ENCODE peak calls at places on chromosome 3, in nine cellular contexts. X, U, Q, L, N, C, T, O and V are unnamed samples.

GRCh38 chr3:54999159-54999558 is 71.3 kb upstream of the LRTM1 start:
- DNase-seq in X (no peak), U (no peak), Q (no peak), L (no peak), N (peak), C (peak), T (peak), O (no peak), V (peak)

GRCh38 chr3:111315911-111316310 is 226.1 kb upstream of the CD96 start:
- DNase-seq in X (no peak), U (no peak), Q (no peak), L (no peak), N (no peak), C (no peak), T (peak), O (no peak), V (peak)

GRCh38 chr3:113626513-113627371 is 69.7 kb downstream of the USF3 start:
- DNase-seq in X (no peak), U (peak), Q (peak), L (no peak), N (peak), C (peak), T (peak), O (no peak), V (peak)

GRCh38 chr3:4656059-4656458 is 162.9 kb downstream of the ITPR1 start:
- DNase-seq in X (no peak), U (peak), Q (peak), L (peak), N (peak), C (peak), T (peak), O (peak), V (peak)

GRCh38 chr3:156304406-156304805 is 184.0 kb downstream of the KCNAB1 start:
- DNase-seq in X (no peak), U (no peak), Q (no peak), L (no peak), N (no peak), C (no peak), T (peak), O (no peak), V (peak)

GRCh38 chr3:49175530-49175929 is 4.1 kb downstream of the KLHDC8B start:
- DNase-seq in X (no peak), U (no peak), Q (no peak), L (no peak), N (no peak), C (no peak), T (no peak), O (no peak), V (no peak)

GRCh38 chr3:186966406-186966805 is 36.1 kb downstream of the ST6GAL1 start:
- DNase-seq in X (no peak), U (no peak), Q (no peak), L (peak), N (no peak), C (no peak), T (no peak), O (no peak), V (no peak)

GRCh38 chr3:44883999-44884431 is 9.6 kb downstream of the TGM4 start:
- DNase-seq in X (no peak), U (peak), Q (no peak), L (no peak), N (no peak), C (peak), T (peak), O (no peak), V (peak)

GRCh38 chr3:53624467-53624866 is 130.1 kb downstream of the CACNA1D start:
- DNase-seq in X (no peak), U (no peak), Q (no peak), L (no peak), N (no peak), C (no peak), T (no peak), O (no peak), V (no peak)

GRCh38 chr3:136343873-136344281 is 93.7 kb downstream of the PCCB start:
- DNase-seq in X (no peak), U (no peak), Q (peak), L (peak), N (no peak), C (no peak), T (peak), O (peak), V (peak)

GRCh38 chr3:138696661-138697370 is 88.2 kb downstream of the FAIM start:
- DNase-seq in X (no peak), U (no peak), Q (no peak), L (no peak), N (no peak), C (no peak), T (no peak), O (no peak), V (no peak)

GRCh38 chr3:31466016-31466415 is 66.7 kb upstream of the STT3B start:
- DNase-seq in X (no peak), U (no peak), Q (no peak), L (no peak), N (no peak), C (no peak), T (no peak), O (no peak), V (peak)

GRCh38 chr3:126160243-126161210 is 19.9 kb downstream of the ALDH1L1 start:
- DNase-seq in X (no peak), U (no peak), Q (no peak), L (no peak), N (no peak), C (no peak), T (no peak), O (no peak), V (no peak)

GRCh38 chr3:9028134-9028533 is 64.9 kb upstream of the RAD18 start:
- DNase-seq in X (no peak), U (no peak), Q (peak), L (peak), N (no peak), C (no peak), T (peak), O (peak), V (peak)

GRCh38 chr3:64329037-64329436 is 103.8 kb upstream of the PRICKLE2 start:
- DNase-seq in X (no peak), U (no peak), Q (no peak), L (no peak), N (no peak), C (peak), T (no peak), O (no peak), V (no peak)
- TF ChIP-seq CTCF in X (no peak), U (no peak), Q (no peak), L (no peak), N (peak), C (peak), T (no peak), O (no peak), V (peak)

DNA sequence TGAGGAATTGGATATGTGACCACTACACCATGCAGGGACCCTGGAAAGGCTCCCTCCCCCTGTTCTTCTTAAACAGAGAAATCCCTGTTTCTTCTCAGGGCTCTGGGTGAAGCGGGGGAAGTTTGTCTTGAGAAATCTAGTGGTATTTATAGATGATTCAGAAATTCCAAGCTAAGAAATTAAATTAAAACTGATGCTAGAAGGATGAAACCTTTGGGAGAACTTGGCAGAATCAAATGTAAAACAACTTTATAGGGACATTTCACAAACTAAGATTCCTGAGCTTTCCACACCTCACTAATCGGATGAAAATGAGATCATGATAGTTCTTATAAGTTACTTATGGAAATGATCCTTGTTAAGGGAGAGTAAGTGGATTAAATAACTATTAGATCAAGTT is 54.2 kb downstream of the FBXL2 start:
- DNase-seq in X (no peak), U (no peak), Q (no peak), L (no peak), N (no peak), C (no peak), T (peak), O (no peak), V (no peak)
- TF ChIP-seq CTCF in X (no peak), U (no peak), Q (no peak), L (no peak), N (no peak), C (no peak), T (no peak), O (no peak), V (no peak)

GRCh38 chr3:57755368-57756021 is 614 bp upstream of the SLMAP start:
- DNase-seq in X (peak), U (peak), Q (peak), L (no peak), N (peak), C (no peak), T (peak), O (no peak), V (no peak)
- TF ChIP-seq CTCF in X (no peak), U (peak), Q (peak), L (no peak), N (peak), C (peak), T (no peak), O (no peak), V (no peak)

DNA sequence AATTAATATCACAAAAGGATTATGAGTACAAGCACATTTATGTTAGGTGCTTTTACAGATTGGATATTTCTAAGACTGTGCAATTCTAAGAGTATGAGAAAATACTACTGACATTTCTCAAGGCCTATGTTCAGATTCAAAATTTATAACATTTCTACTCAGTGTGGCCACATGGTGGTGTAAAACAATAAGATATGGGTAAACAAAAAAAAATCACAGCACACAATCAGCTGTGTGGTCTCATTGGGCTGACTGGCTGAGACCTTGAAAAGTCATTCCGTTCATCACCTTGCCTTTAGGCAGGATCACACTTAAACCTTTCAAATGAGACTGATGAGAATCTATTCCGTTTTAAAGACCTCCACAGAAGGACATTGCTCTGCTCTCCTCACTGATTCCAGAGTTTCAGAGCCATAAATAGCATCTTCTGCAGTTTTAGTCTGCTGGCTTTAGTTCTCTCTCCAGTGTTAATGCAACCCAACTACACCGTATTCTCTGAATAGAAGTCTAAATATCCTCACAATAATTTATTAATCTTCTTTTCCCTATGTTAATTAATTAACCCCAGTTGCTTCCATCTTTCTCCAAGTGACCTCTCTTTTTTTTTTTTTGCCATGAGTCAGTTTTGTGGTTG is 158.2 kb downstream of the SPATA16 start:
- DNase-seq in X (no peak), U (peak), Q (no peak), L (no peak), N (no peak), C (no peak), T (no peak), O (no peak), V (no peak)
- TF ChIP-seq CTCF in X (no peak), U (peak), Q (no peak), L (no peak), N (peak), C (peak), T (no peak), O (peak), V (no peak)

GRCh38 chr3:58629629-58630028 is 36.9 kb downstream of the FAM3D start:
- DNase-seq in X (no peak), U (no peak), Q (no peak), L (no peak), N (no peak), C (no peak), T (no peak), O (no peak), V (no peak)

GRCh38 chr3:58627941-58628340 is 38.6 kb downstream of the FAM3D start:
- DNase-seq in X (no peak), U (no peak), Q (no peak), L (no peak), N (no peak), C (no peak), T (no peak), O (no peak), V (no peak)

GRCh38 chr3:58627580-58627894 is 39.0 kb downstream of the FAM3D start:
- DNase-seq in X (no peak), U (no peak), Q (no peak), L (no peak), N (no peak), C (no peak), T (no peak), O (no peak), V (no peak)

GRCh38 chr3:58630081-58630709 is 36.4 kb downstream of the FAM3D start:
- DNase-seq in X (peak), U (peak), Q (peak), L (no peak), N (peak), C (peak), T (peak), O (peak), V (peak)

DNA sequence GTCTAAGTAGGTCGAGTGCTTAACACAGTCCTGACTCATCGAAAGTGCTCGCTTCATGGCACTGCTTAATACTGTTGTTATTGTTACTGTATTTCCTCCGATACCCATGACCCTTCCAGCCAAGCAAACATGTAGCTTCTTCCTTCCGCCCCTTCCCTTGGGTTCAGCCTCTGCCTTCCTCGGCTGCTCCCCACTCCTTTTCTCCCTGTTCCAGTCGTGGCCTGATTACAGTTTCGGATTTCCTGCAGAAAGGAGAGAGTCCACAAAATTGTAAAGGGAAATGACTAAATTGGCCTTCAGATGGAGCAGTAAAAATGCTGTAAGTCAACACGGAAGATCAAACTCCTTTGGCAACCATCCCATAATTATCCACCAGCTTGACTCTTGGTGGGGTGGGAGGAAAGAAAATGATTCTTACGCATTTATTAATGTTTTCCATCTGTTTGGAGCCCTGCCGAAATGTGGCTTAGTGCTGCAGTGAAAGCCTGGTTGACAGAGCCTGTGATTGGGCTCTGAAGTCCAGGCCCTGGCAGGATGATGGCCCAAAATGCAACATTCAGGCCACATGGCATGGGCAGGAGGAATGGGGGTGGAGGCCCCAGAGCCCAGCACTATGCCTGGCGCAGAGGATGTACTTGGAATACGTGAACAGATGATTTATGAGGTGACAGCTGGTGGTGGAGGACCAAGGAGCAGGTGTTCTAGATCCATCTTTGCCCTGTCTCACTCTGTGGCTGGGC is 37.6 kb downstream of the FAM3D start:
- DNase-seq in X (no peak), U (no peak), Q (peak), L (no peak), N (no peak), C (no peak), T (peak), O (no peak), V (peak)
- TF ChIP-seq CTCF in X (no peak), U (no peak), Q (no peak), L (no peak), N (no peak), C (no peak), T (no peak), O (peak), V (no peak)

GRCh38 chr3:121883507-121883906 is 10.7 kb upstream of the SLC15A2 start:
- DNase-seq in X (no peak), U (peak), Q (no peak), L (no peak), N (peak), C (no peak), T (peak), O (no peak), V (peak)
- TF ChIP-seq CTCF in X (no peak), U (peak), Q (peak), L (no peak), N (peak), C (peak), T (peak), O (peak), V (peak)

DNA sequence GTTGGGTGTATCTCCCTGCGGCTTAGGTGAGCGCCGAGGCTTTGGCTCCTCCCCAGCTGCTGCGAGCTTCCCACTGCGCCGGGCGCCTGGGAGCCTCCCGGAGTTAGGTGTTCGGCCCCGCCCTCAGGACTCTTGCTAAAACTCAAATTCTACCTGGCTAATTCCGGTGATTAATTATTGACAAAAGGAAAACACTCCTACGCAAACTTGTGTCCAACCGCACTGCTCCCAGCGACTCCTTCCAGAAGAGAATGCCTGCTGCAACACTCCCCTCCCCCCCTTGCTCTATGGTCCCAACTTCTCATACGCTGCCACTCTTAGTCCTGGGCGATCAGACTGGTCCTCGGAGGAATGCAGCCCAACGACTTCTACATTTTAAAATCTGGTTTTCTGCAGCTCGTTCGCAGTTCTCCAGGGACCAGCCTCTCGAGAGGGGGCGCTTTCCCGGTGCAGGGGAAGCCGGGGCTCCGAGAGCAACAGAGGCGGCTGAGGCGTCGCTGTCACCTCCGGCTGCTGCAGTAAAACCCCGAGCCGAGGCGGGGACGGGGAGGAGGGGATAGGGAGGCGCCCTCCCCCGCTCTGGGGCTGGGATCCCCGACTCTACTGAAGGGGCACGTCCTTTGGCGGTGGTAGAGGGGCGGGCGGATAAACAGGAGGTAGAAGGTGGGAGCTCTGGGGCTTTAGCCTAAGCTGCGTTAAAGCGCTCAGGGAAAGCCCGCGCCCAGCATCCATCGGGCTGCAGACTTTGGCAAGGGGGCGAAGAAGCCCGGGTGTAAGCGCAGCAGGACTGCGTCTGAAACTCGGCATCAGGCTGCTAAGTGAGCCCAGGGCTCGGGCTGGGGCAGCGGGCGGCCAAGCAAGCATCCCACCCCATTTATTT is at the start of gene SPTSSB:
- DNase-seq in X (peak), U (peak), Q (peak), L (no peak), N (peak), C (peak), T (no peak), O (no peak), V (peak)
- TF ChIP-seq CTCF in X (peak), U (peak), Q (no peak), L (no peak), N (peak), C (peak), T (peak), O (peak), V (peak)

DNA sequence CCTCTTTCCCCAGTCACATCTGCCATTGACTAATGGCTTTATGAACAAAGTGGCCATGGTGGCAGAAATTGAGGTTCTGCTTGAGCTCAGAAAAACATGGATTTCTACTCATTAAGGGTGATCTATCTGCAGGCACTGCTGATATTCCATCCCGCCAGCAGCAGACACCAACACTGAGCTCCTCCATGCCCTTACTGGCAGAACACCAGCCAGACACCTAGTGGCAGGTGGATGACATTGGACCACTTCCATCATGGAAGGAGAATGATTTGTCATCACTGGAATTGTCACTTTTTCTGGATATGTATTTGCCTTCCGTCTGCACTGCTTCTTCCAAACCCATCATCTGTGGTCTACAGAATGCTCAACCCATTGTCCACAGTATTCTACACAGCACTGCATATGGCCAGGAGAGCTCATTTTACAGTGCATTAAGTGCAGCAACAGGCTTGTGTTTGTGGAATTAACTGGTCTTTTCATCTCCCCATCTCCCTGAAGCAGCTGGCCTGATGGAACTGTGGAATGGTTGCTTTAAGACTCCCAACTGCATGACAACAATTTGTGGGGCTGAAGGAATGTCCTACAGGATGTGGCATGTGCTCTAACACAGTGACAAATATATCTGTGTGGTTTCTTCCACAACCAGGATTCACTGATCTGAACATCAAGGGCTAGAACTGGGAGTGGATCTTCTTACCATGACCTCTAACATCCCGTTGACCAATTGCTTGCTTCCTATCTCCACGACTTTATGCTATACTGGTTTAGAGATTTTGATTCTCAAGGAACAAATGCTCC is 103.4 kb downstream of the WNT7A start:
- DNase-seq in X (no peak), U (no peak), Q (no peak), L (no peak), N (no peak), C (peak), T (no peak), O (no peak), V (no peak)
- TF ChIP-seq CTCF in X (no peak), U (peak), Q (no peak), L (no peak), N (peak), C (peak), T (no peak), O (no peak), V (no peak)

DNA sequence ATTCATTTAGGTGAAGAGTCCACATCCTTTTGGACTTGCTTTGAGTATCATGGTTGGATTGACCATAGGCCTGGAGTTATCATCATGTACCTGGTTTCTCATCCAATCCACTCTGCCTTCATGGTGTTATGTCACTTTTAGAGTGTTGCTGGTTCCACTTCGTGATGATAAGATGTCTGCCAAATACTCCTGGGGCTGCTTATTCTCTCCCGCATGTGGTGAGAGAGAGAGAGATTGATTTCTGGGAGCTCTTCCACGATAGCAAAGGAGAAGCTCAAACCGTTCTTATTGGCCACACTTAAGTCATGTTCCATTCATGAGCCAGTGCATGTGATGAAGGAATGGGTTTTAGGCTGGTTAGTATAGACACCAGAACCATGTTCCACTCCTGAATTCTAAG is 47.6 kb downstream of the MITF start:
- DNase-seq in X (no peak), U (no peak), Q (no peak), L (no peak), N (no peak), C (no peak), T (no peak), O (no peak), V (no peak)
- TF ChIP-seq CTCF in X (no peak), U (no peak), Q (no peak), L (no peak), N (no peak), C (no peak), T (no peak), O (no peak), V (no peak)